ENCODE peak calls at places on chromosomes 2 and 18, in four cellular contexts. A is astrocyte, O is IMR-90, U is HCT116. T is an unnamed sample.

GRCh38 chr2:179069685-179070084 is 19.7 kb upstream of the CCDC141 start:
- DNase-seq in A (no peak), O (no peak), U (no peak), T (no peak)

GRCh38 chr2:164151518-164151917 is 415.7 kb upstream of the FIGN start:
- DNase-seq in A (no peak), O (peak), U (no peak), T (no peak)

GRCh38 chr2:159094173-159094737 is 125.8 kb downstream of the TANC1 start:
- DNase-seq in A (peak), O (peak), U (no peak), T (no peak)

GRCh38 chr2:129740504-129740903 is 239.0 kb upstream of the RAB6C start:
- DNase-seq in A (no peak), O (no peak), U (no peak), T (no peak)

GRCh38 chr2:164514491-164514890 is 106.8 kb downstream of the GRB14 start:
- DNase-seq in A (peak), O (no peak), U (no peak), T (no peak)

GRCh38 chr18:78728301-78729098 is 251.1 kb upstream of the SALL3 start:
- DNase-seq in A (no peak), O (no peak), U (no peak), T (no peak)

GRCh38 chr2:113122364-113122763 is 5.0 kb upstream of the IL1RN start:
- DNase-seq in A (no peak), O (no peak), U (no peak), T (no peak)

GRCh38 chr2:104321141-104321799 is 532.6 kb upstream of the POU3F3 start:
- DNase-seq in A (no peak), O (no peak), U (no peak), T (peak)

GRCh38 chr2:16121231-16121985 is 181.1 kb downstream of the MYCN start:
- DNase-seq in A (no peak), O (no peak), U (no peak), T (no peak)

GRCh38 chr2:127205211-127206140 is 14.6 kb downstream of the CYP27C1 start:
- DNase-seq in A (no peak), O (no peak), U (no peak), T (peak)

GRCh38 chr2:119049968-119050657 is 108.1 kb downstream of the MARCO start:
- DNase-seq in A (no peak), O (no peak), U (no peak), T (peak)

GRCh38 chr2:212227755-212228154 is 310.8 kb downstream of the ERBB4 start:
- DNase-seq in A (peak), O (peak), U (peak), T (no peak)

GRCh38 chr2:10329584-10329879 is 26.8 kb downstream of the HPCAL1 start:
- DNase-seq in A (no peak), O (no peak), U (no peak), T (no peak)

GRCh38 chr2:23019476-23019875 is 365.5 kb upstream of the KLHL29 start:
- DNase-seq in A (no peak), O (no peak), U (no peak), T (peak)

GRCh38 chr2:47016172-47016913 is 100.7 kb upstream of the MCFD2 start:
- DNase-seq in A (peak), O (peak), U (peak), T (peak)

GRCh38 chr2:1717129-1717528 is 27.2 kb downstream of the PXDN start:
- DNase-seq in A (peak), O (no peak), U (no peak), T (peak)

GRCh38 chr2:232354069-232354468 is 24.5 kb upstream of the ALPP start:
- DNase-seq in A (no peak), O (no peak), U (no peak), T (no peak)

GRCh38 chr2:165032559-165032958 is 77.2 kb upstream of the SLC38A11 start:
- DNase-seq in A (no peak), O (no peak), U (no peak), T (no peak)

GRCh38 chr2:185128331-185128730 is 530.0 kb downstream of the ZNF804A start:
- DNase-seq in A (no peak), O (no peak), U (no peak), T (no peak)

GRCh38 chr2:37560863-37561614 is 110.4 kb downstream of the CDC42EP3 start:
- DNase-seq in A (peak), O (no peak), U (no peak), T (no peak)

GRCh38 chr2:9565436-9566153 is 10.0 kb upstream of the ADAM17 start:
- DNase-seq in A (peak), O (peak), U (peak), T (no peak)

GRCh38 chr2:1736045-1736444 is 8.3 kb downstream of the PXDN start:
- DNase-seq in A (peak), O (peak), U (no peak), T (no peak)

GRCh38 chr18:23943104-23943503 is 71.5 kb upstream of the TTC39C start:
- DNase-seq in A (no peak), O (no peak), U (no peak), T (no peak)

GRCh38 chr2:233801357-233802131 is 23.4 kb downstream of the MROH2A start:
- DNase-seq in A (peak), O (peak), U (no peak), T (no peak)

GRCh38 chr2:112582314-112582746 is 2.1 kb upstream of the CHCHD5 start:
- DNase-seq in A (peak), O (peak), U (peak), T (peak)

GRCh38 chr2:145068509-145068908 is 548.6 kb upstream of the ZEB2 start:
- DNase-seq in A (no peak), O (no peak), U (no peak), T (no peak)

GRCh38 chr2:29042581-29043075 is 31.7 kb downstream of the PCARE start:
- DNase-seq in A (peak), O (peak), U (no peak), T (no peak)

GRCh38 chr2:132793532-132793931 is 123.5 kb upstream of the LYPD1 start:
- DNase-seq in A (no peak), O (no peak), U (no peak), T (no peak)

GRCh38 chr2:127700527-127701192 is 637 bp upstream of the SFT2D3 start:
- DNase-seq in A (no peak), O (no peak), U (peak), T (peak)

GRCh38 chr18:34938102-34938501 is 103.1 kb upstream of the MAPRE2 start:
- DNase-seq in A (no peak), O (no peak), U (no peak), T (no peak)

GRCh38 chr2:107303964-107304363 is 418.0 kb upstream of the ST6GAL2 start:
- DNase-seq in A (no peak), O (no peak), U (no peak), T (no peak)

GRCh38 chr18:79627750-79628294 is 51.8 kb upstream of the CTDP1 start:
- DNase-seq in A (no peak), O (no peak), U (no peak), T (no peak)

GRCh38 chr2:200993097-200993496 is 29.6 kb upstream of the ORC2 start:
- DNase-seq in A (no peak), O (peak), U (no peak), T (no peak)

GRCh38 chr2:219772697-219773096 is 145.3 kb downstream of the SLC4A3 start:
- DNase-seq in A (no peak), O (no peak), U (no peak), T (no peak)

GRCh38 chr2:221034026-221034701 is 537.9 kb downstream of the EPHA4 start:
- DNase-seq in A (no peak), O (no peak), U (no peak), T (no peak)

GRCh38 chr2:11774600-11774999 is 28.2 kb downstream of the LPIN1 start:
- DNase-seq in A (no peak), O (no peak), U (no peak), T (no peak)

GRCh38 chr2:20212871-20213503 is 11.9 kb downstream of the SDC1 start:
- DNase-seq in A (no peak), O (no peak), U (no peak), T (no peak)

GRCh38 chr2:106095478-106096392 is 98.4 kb downstream of the UXS1 start:
- DNase-seq in A (no peak), O (no peak), U (no peak), T (no peak)

GRCh38 chr2:233037078-233037477 is 4.6 kb downstream of the NEU2 start:
- DNase-seq in A (peak), O (peak), U (no peak), T (no peak)

GRCh38 chr2:31324000-31324633 is 90.2 kb downstream of the EHD3 start:
- DNase-seq in A (no peak), O (no peak), U (no peak), T (no peak)

GRCh38 chr18:9017170-9017899 is 85.2 kb upstream of the NDUFV2 start:
- DNase-seq in A (peak), O (peak), U (peak), T (peak)
- H3K9ac ChIP-seq in A (peak), O (peak), U (peak), T (no peak)

GRCh38 chr2:196018037-196018436 is 50.6 kb downstream of the DNAH7 start:
- DNase-seq in A (no peak), O (no peak), U (no peak), T (no peak)

GRCh38 chr2:196012314-196012713 is 56.3 kb downstream of the DNAH7 start:
- DNase-seq in A (no peak), O (no peak), U (no peak), T (no peak)
- H3K9ac ChIP-seq in A (no peak), O (no peak), U (no peak), T (no peak)

DNA sequence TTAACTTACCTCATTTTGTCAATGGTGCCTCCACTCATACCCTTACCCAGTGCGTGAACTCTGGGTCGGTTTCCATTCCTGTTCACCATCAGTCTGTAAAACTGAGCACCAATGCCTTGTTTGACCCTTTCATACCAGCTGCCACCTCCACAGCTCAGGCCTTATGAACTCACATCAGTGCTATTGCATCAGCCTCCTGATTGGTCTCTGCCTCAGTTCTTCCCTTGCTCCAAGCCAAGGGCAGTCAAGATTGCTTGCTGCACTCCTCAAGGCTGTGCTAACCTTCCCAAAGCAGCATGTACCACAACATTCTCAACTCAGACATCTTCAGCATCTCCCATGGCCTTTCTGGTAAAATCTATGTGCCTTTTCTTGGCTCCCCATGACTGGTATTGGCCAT is 9.3 kb downstream of the CD28 start:
- DNase-seq in A (no peak), O (no peak), U (no peak), T (no peak)
- H3K9ac ChIP-seq in A (no peak), O (no peak), U (no peak), T (no peak)

GRCh38 chr18:10770264-10770663 is 244.4 kb downstream of the NAPG start:
- DNase-seq in A (no peak), O (no peak), U (no peak), T (no peak)

GRCh38 chr18:10776493-10776892 is 250.7 kb downstream of the NAPG start:
- DNase-seq in A (no peak), O (no peak), U (no peak), T (no peak)

GRCh38 chr18:10768221-10768620 is 242.4 kb downstream of the NAPG start:
- DNase-seq in A (no peak), O (no peak), U (no peak), T (no peak)

GRCh38 chr18:10767658-10768057 is 241.8 kb downstream of the NAPG start:
- DNase-seq in A (no peak), O (no peak), U (no peak), T (no peak)

GRCh38 chr18:10771053-10771709 is 245.4 kb downstream of the NAPG start:
- DNase-seq in A (no peak), O (peak), U (no peak), T (no peak)
- H3K9ac ChIP-seq in A (no peak), O (no peak), U (no peak), T (no peak)